ENCODE peak calls at places on chromosomes 1 and 21, in ten cellular contexts. One of them, this sample, is unnamed.

GRCh38 chr1:29441916-29442668 is 205.8 kb downstream of the PTPRU start:
- DNase-seq in pancreas: no peak
- DNase-seq in NCI-H146: no peak
- DNase-seq in CD8-positive, alpha-beta memory T cell: no peak
- DNase-seq in stimulated activated naive B cell treated with anti-CD40 and anti-IgM and Interleukin-4, amounts not matched to agents 10 μg/mL and 1 μg/mL and 100 μg/mL, for 72 hours: no peak
- DNase-seq in heart right ventricle: no peak
- DNase-seq in erythroblast: no peak
- DNase-seq in H9: peak
- DNase-seq in AG08396: no peak
- DNase-seq in GM19239: no peak
- DNase-seq in this sample: no peak

GRCh38 chr1:204366759-204367158 is 7.0 kb upstream of the PLEKHA6 start:
- DNase-seq in pancreas: no peak
- DNase-seq in NCI-H146: peak
- DNase-seq in CD8-positive, alpha-beta memory T cell: no peak
- DNase-seq in stimulated activated naive B cell treated with anti-CD40 and anti-IgM and Interleukin-4, amounts not matched to agents 10 μg/mL and 1 μg/mL and 100 μg/mL, for 72 hours: no peak
- DNase-seq in heart right ventricle: no peak
- DNase-seq in erythroblast: no peak
- DNase-seq in H9: peak
- DNase-seq in AG08396: peak
- DNase-seq in GM19239: no peak
- DNase-seq in this sample: no peak

GRCh38 chr1:214997685-214998084 is 84.9 kb upstream of the KCNK2 start:
- DNase-seq in pancreas: no peak
- DNase-seq in NCI-H146: no peak
- DNase-seq in CD8-positive, alpha-beta memory T cell: no peak
- DNase-seq in stimulated activated naive B cell treated with anti-CD40 and anti-IgM and Interleukin-4, amounts not matched to agents 10 μg/mL and 1 μg/mL and 100 μg/mL, for 72 hours: no peak
- DNase-seq in heart right ventricle: no peak
- DNase-seq in erythroblast: no peak
- DNase-seq in H9: no peak
- DNase-seq in AG08396: no peak
- DNase-seq in GM19239: no peak
- DNase-seq in this sample: no peak

GRCh38 chr21:24023402-24023801 is 1583.9 kb downstream of the MRPL39 start:
- DNase-seq in pancreas: no peak
- DNase-seq in NCI-H146: peak
- DNase-seq in CD8-positive, alpha-beta memory T cell: no peak
- DNase-seq in stimulated activated naive B cell treated with anti-CD40 and anti-IgM and Interleukin-4, amounts not matched to agents 10 μg/mL and 1 μg/mL and 100 μg/mL, for 72 hours: no peak
- DNase-seq in heart right ventricle: no peak
- DNase-seq in erythroblast: no peak
- DNase-seq in H9: no peak
- DNase-seq in AG08396: no peak
- DNase-seq in GM19239: no peak
- DNase-seq in this sample: no peak

GRCh38 chr1:10594481-10595050 is 119.8 kb downstream of the PEX14 start:
- DNase-seq in pancreas: no peak
- DNase-seq in NCI-H146: no peak
- DNase-seq in CD8-positive, alpha-beta memory T cell: no peak
- DNase-seq in stimulated activated naive B cell treated with anti-CD40 and anti-IgM and Interleukin-4, amounts not matched to agents 10 μg/mL and 1 μg/mL and 100 μg/mL, for 72 hours: no peak
- DNase-seq in heart right ventricle: no peak
- DNase-seq in erythroblast: no peak
- DNase-seq in H9: no peak
- DNase-seq in AG08396: no peak
- DNase-seq in GM19239: no peak
- DNase-seq in this sample: no peak

GRCh38 chr1:72462506-72462905 is 180.2 kb upstream of the NEGR1 start:
- DNase-seq in pancreas: no peak
- DNase-seq in NCI-H146: no peak
- DNase-seq in CD8-positive, alpha-beta memory T cell: no peak
- DNase-seq in stimulated activated naive B cell treated with anti-CD40 and anti-IgM and Interleukin-4, amounts not matched to agents 10 μg/mL and 1 μg/mL and 100 μg/mL, for 72 hours: no peak
- DNase-seq in heart right ventricle: no peak
- DNase-seq in erythroblast: no peak
- DNase-seq in H9: no peak
- DNase-seq in AG08396: no peak
- DNase-seq in GM19239: no peak
- DNase-seq in this sample: no peak

GRCh38 chr1:13505020-13505419 is 8.8 kb downstream of the LRRC38 start:
- DNase-seq in pancreas: no peak
- DNase-seq in NCI-H146: no peak
- DNase-seq in CD8-positive, alpha-beta memory T cell: no peak
- DNase-seq in stimulated activated naive B cell treated with anti-CD40 and anti-IgM and Interleukin-4, amounts not matched to agents 10 μg/mL and 1 μg/mL and 100 μg/mL, for 72 hours: no peak
- DNase-seq in heart right ventricle: no peak
- DNase-seq in erythroblast: no peak
- DNase-seq in H9: no peak
- DNase-seq in AG08396: no peak
- DNase-seq in GM19239: no peak
- DNase-seq in this sample: peak

GRCh38 chr21:39681845-39682244 is 63.1 kb upstream of the IGSF5 start:
- DNase-seq in pancreas: no peak
- DNase-seq in NCI-H146: no peak
- DNase-seq in CD8-positive, alpha-beta memory T cell: no peak
- DNase-seq in stimulated activated naive B cell treated with anti-CD40 and anti-IgM and Interleukin-4, amounts not matched to agents 10 μg/mL and 1 μg/mL and 100 μg/mL, for 72 hours: no peak
- DNase-seq in heart right ventricle: no peak
- DNase-seq in erythroblast: no peak
- DNase-seq in H9: no peak
- DNase-seq in AG08396: no peak
- DNase-seq in GM19239: no peak
- DNase-seq in this sample: no peak

GRCh38 chr1:32400876-32401631 is 6.8 kb upstream of the BSDC1 start:
- DNase-seq in pancreas: peak
- DNase-seq in NCI-H146: peak
- DNase-seq in CD8-positive, alpha-beta memory T cell: peak
- DNase-seq in stimulated activated naive B cell treated with anti-CD40 and anti-IgM and Interleukin-4, amounts not matched to agents 10 μg/mL and 1 μg/mL and 100 μg/mL, for 72 hours: peak
- DNase-seq in heart right ventricle: peak
- DNase-seq in erythroblast: peak
- DNase-seq in H9: peak
- DNase-seq in AG08396: peak
- DNase-seq in GM19239: peak
- DNase-seq in this sample: peak

This sample was measured in testis.